ENCODE peak calls at places on chromosomes 2 and 18, in five cellular contexts. X is transverse colon, Z is upper lobe of right lung, N is A673, E is WERI-Rb-1. T is an unnamed sample.

GRCh38 chr18:29172151-29173015 is 995.5 kb upstream of the CDH2 start:
- DNase-seq in N (no peak), Z (no peak), E (no peak), X (no peak), T (no peak)

GRCh38 chr2:176395273-176395854 is 126.1 kb downstream of the MTX2 start:
- DNase-seq in E (no peak), Z (no peak), X (no peak), N (no peak), T (no peak)

GRCh38 chr2:234694244-234695013 is 197.5 kb upstream of the ARL4C start:
- DNase-seq in N (no peak), E (no peak), Z (no peak), X (no peak), T (no peak)

GRCh38 chr2:150188177-150188576 is 299.3 kb downstream of the RND3 start:
- DNase-seq in N (no peak), X (no peak), E (no peak), Z (no peak), T (no peak)

GRCh38 chr2:47218066-47218581 is 63.0 kb upstream of the STPG4 start:
- DNase-seq in N (no peak), X (peak; percentile 79), Z (no peak), E (no peak), T (no peak)

GRCh38 chr2:144237845-144238637 is 281.9 kb downstream of the ZEB2 start:
- DNase-seq in Z (no peak), X (no peak), E (no peak), N (no peak), T (no peak)

GRCh38 chr2:57957238-57957637 is 89.4 kb upstream of the VRK2 start:
- DNase-seq in N (no peak), Z (no peak), X (no peak), E (no peak), T (no peak)

GRCh38 chr2:162022290-162022945 is 51.6 kb downstream of the DPP4 start:
- DNase-seq in E (no peak), N (no peak), Z (no peak), X (no peak), T (no peak)

GRCh38 chr18:69680128-69680527 is 267.5 kb downstream of the CD226 start:
- DNase-seq in Z (no peak), X (no peak), E (no peak), N (peak; percentile 79), T (no peak)

GRCh38 chr2:210517169-210517693 is 39.2 kb upstream of the CPS1 start:
- DNase-seq in E (no peak), X (no peak), N (no peak), Z (no peak), T (no peak)

GRCh38 chr2:28661589-28662001 is 90.0 kb upstream of the PPP1CB start:
- DNase-seq in X (peak; percentile 75), Z (no peak), E (no peak), N (no peak), T (peak; percentile 87)

GRCh38 chr18:48902023-48902855 is 48.5 kb downstream of the SMAD7 start:
- DNase-seq in E (no peak), N (peak; percentile 87), X (peak; percentile 75), Z (peak; percentile 92), T (peak; percentile 97)
- H3K27ac ChIP-seq in E (no peak overlapping the region), N (peak overlapping the region; percentile 62), X (peak overlapping the region; percentile 58), Z (peak overlapping the region; percentile 76), T (peak overlapping the region; percentile 88)

GRCh38 chr2:62197609-62198236 is 1.8 kb downstream of the B3GNT2 start:
- DNase-seq in N (no peak), Z (peak; percentile 82), E (peak; percentile 29), X (peak; percentile 62), T (peak; percentile 74)

GRCh38 chr2:62199392-62200125 is 3.6 kb downstream of the B3GNT2 start:
- DNase-seq in X (no peak), E (no peak), Z (no peak), N (no peak), T (no peak)

GRCh38 chr2:62197017-62197586 is 1.2 kb downstream of the B3GNT2 start:
- DNase-seq in E (no peak), Z (no peak), N (no peak), X (peak; percentile 32), T (no peak)

GRCh38 chr2:62196278-62196901 is 475 bp downstream of the B3GNT2 start:
- DNase-seq in N (peak; percentile 38), E (peak; percentile 55), X (peak; percentile 67), Z (peak; percentile 88), T (peak; percentile 80)

DNA sequence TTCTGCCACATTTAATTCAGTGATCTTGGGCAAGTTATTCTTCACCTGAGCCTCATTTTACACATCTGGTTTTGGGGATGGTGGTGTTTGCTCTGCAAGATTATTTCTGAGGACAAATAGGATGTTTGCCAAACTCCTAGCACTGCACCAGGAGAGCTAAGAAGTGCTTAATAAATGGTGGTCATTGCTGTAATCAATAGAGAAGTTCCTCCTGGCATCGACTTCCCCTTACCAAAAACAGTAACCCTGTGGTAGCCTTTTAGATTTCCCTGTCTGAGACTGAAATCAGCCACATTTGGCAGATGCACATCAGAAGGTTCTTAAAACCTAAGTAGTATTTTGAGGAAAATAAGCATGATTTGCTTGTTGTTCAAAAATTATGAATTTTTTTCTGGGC is 2.3 kb downstream of the B3GNT2 start:
- DNase-seq in E (no peak), Z (no peak), N (no peak), X (no peak), T (no peak)
- H3K4me3 ChIP-seq in E (no peak overlapping the region), Z (peak overlapping the region; percentile 95), N (no peak overlapping the region), X (no peak overlapping the region), T (peak overlapping the region; percentile 90)

GRCh38 chr18:48666613-48667012 is 127.8 kb downstream of the CTIF start:
- DNase-seq in N (no peak), Z (peak; percentile 55), X (no peak), E (no peak), T (no peak)

GRCh38 chr18:48669991-48670750 is 131.3 kb downstream of the CTIF start:
- DNase-seq in X (no peak), Z (peak; percentile 32), N (no peak), E (no peak), T (no peak)

GRCh38 chr18:48667276-48668254 is 128.7 kb downstream of the CTIF start:
- DNase-seq in N (no peak), Z (peak; percentile 43), E (peak; percentile 60), X (no peak), T (no peak)

GRCh38 chr18:48669180-48669675 is 130.4 kb downstream of the CTIF start:
- DNase-seq in Z (no peak), X (no peak), E (no peak), N (no peak), T (no peak)

DNA sequence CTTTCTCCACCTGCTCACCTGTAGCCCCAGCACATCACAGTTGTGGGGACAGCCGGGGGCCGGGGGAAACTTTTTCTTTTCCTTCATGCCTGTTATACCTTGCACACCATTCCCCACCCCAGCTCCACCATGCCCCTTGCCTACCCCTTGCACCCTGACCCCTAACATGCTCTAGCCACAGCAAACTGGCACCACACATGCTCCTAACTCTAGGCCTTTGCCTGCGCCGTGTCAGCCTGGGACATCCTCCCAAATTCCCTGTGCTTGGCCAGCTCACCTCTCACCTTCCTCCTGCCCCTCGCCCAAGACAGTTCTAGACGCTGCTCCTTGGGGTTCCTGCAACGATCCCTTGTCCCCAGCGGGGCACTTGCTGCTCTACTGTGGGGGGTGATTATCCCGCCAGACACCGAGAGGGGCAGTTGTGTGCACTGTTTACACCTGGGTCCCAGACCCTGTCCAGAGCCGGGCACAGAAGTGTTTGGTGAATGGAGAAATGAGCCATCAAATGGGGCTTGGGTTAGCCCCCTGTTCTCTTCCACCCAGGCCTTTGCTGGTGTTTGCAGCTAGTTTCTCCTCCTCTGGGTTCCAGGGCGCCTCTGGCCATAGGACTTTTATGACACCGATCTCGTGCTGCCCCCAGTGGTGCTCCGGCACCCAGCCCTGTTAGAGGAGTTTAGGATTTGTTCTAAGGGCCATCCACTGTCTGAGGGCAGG is 129.8 kb downstream of the CTIF start:
- DNase-seq in X (no peak), E (no peak), N (no peak), Z (peak; percentile 47), T (no peak)
- TF ChIP-seq CTCF in X (no peak), E (peak; percentile 17), N (no peak), Z (no peak), T (no peak)

DNA sequence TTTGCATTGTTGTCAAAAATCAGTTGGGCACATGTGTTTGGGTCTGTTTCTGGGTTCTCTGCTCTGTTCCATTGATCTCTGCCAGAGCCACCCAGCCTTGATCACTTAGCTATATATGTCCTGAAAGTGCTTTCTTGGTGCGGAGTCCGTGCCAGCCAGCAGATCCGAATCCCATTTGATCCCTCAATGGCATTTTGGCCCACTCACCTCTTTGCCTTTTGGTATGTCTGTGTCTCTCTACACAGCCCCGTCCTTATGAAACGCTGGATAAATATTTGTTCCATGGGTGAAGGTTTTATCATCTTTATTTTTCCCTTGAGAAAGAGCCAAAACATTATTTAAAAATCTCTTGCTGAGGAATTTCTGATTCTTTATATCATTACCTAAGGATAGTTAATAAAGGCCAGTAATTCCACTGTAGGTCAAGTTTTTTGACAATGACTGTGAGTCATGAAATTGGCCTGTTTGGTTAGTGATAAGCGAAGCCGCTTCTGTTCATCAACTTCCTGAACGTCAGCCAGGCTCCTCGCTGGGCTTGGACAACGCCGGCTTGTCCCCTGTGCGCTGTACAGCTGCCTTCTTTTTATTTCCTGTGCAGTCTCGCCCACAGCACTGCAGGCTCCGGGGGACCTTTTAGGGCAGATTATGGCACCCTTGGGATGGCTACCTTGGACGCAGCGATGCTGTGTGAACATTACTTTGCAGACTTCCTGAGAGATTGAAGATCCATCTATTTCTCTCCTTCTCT is 24.9 kb downstream of the MTCL1 start:
- DNase-seq in Z (no peak), X (peak; percentile 59), N (peak; percentile 62), E (no peak), T (no peak)
- H3K27ac ChIP-seq in Z (no peak overlapping the region), X (peak overlapping the region; percentile 48), N (no peak overlapping the region), E (no peak overlapping the region), T (no peak overlapping the region)

DNA sequence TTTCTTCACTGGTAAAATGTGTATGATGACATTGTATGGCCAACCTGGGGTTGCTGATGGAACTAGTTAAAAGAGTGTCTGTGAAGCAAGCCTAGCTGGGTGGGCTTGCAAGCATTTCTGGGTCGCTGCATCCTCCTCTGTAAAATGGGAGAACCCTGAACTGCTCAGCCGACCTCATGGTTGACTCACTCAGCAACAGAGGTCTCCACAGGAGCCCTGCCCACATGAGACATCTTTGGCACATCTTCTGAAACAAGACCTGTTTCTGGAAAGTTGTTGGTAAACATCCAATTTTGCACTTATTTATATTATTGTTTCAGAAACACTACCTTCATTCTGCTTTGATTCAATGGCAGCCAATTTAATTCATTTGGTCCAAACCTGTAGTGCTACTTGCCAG is 52.6 kb downstream of the BCL11A start:
- DNase-seq in X (no peak), E (no peak), N (no peak), Z (no peak), T (no peak)
- H3K4me3 ChIP-seq in X (no peak overlapping the region), E (no peak overlapping the region), N (no peak overlapping the region), Z (no peak overlapping the region), T (no peak overlapping the region)

DNA sequence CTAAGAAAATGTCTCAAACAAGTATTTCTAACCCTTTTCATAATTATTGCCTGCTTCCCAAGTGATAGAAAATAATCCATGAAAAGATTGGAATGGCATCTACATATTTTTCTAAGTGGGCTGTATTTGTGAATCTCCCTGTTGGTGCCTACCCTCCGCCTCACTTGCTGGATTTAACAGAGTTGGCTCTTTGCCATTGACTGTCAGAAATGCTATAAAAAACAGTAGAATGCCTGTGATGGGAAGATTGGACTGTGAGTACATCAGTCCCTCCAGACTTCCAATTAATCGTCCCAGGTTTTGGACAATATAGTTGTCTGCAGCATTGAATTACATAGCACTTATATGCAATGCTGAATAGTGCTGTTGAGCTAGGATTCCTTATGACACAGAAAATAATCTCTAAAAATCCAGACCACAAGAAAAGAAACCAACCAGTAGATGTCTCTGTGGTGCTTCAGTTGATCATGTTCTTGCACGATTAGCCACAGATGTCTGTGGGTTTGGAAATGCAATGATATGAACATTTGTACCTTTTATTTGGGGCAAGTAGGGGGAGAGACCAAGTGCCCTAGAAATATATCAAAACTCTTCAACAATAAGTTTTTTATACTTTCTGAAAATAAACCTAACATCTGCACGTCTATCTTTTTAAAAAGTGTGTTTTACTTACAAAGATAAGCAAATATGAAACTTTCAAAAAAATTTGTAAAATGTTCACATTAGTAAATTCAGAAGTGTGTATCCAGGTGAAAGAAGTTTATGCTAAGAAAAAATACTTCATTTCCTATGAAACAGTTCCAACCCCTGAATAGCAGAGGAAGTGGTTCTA is 88.5 kb downstream of the DYNAP start:
- DNase-seq in X (no peak), N (peak; percentile 74), Z (no peak), E (no peak), T (no peak)
- TF ChIP-seq CTCF in X (peak; percentile 56), N (peak; percentile 63), Z (peak; percentile 50), E (peak; percentile 48), T (no peak)